ENCODE peak calls at places on chromosomes 3 and 15, in seven cellular contexts. One of them, this sample, is unnamed.

GRCh38 chr15:29970402-29970695 is 112.4 kb upstream of the GOLGA8J start:
- DNase-seq in LNCaP clone FGC: peak; percentile 18
- DNase-seq in cardiac fibroblast: peak; percentile 20
- DNase-seq in AG09309: no peak
- DNase-seq in HCT116: no peak
- DNase-seq in foreskin fibroblast: peak; percentile 18
- DNase-seq in HFF-Myc: no peak
- DNase-seq in this sample: no peak

GRCh38 chr15:57367556-57367955 is 8.7 kb upstream of the CGNL1 start:
- DNase-seq in LNCaP clone FGC: no peak
- DNase-seq in cardiac fibroblast: no peak
- DNase-seq in AG09309: no peak
- DNase-seq in HCT116: no peak
- DNase-seq in foreskin fibroblast: no peak
- DNase-seq in HFF-Myc: no peak
- DNase-seq in this sample: no peak

GRCh38 chr3:128784228-128784627 is 58.2 kb downstream of the RAB7A start:
- DNase-seq in LNCaP clone FGC: no peak
- DNase-seq in cardiac fibroblast: no peak
- DNase-seq in AG09309: no peak
- DNase-seq in HCT116: no peak
- DNase-seq in foreskin fibroblast: no peak
- DNase-seq in HFF-Myc: no peak
- DNase-seq in this sample: no peak

GRCh38 chr3:43076857-43077256 is 29.0 kb downstream of the POMGNT2 start:
- DNase-seq in LNCaP clone FGC: no peak
- DNase-seq in cardiac fibroblast: no peak
- DNase-seq in AG09309: no peak
- DNase-seq in HCT116: no peak
- DNase-seq in foreskin fibroblast: no peak
- DNase-seq in HFF-Myc: no peak
- DNase-seq in this sample: no peak

GRCh38 chr3:178117641-178118040 is 418.6 kb upstream of the KCNMB2 start:
- DNase-seq in LNCaP clone FGC: no peak
- DNase-seq in cardiac fibroblast: peak; percentile 29
- DNase-seq in AG09309: no peak
- DNase-seq in HCT116: no peak
- DNase-seq in foreskin fibroblast: peak; percentile 17
- DNase-seq in HFF-Myc: no peak
- DNase-seq in this sample: no peak

GRCh38 chr15:77982127-77982490 is 95.4 kb downstream of the TBC1D2B start:
- DNase-seq in LNCaP clone FGC: no peak
- DNase-seq in cardiac fibroblast: no peak
- DNase-seq in AG09309: no peak
- DNase-seq in HCT116: no peak
- DNase-seq in foreskin fibroblast: no peak
- DNase-seq in HFF-Myc: no peak
- DNase-seq in this sample: no peak

GRCh38 chr3:115961390-115961789 is 338.1 kb downstream of the GAP43 start:
- DNase-seq in LNCaP clone FGC: no peak
- DNase-seq in cardiac fibroblast: peak; percentile 5
- DNase-seq in AG09309: no peak
- DNase-seq in HCT116: no peak
- DNase-seq in foreskin fibroblast: peak; percentile 50
- DNase-seq in HFF-Myc: no peak
- DNase-seq in this sample: no peak

GRCh38 chr3:4722103-4722502 is 229.0 kb downstream of the ITPR1 start:
- DNase-seq in LNCaP clone FGC: no peak
- DNase-seq in cardiac fibroblast: peak; percentile 89
- DNase-seq in AG09309: peak; percentile 57
- DNase-seq in HCT116: peak; percentile 68
- DNase-seq in foreskin fibroblast: peak; percentile 51
- DNase-seq in HFF-Myc: no peak
- DNase-seq in this sample: peak; percentile 60

GRCh38 chr3:122957707-122958210 is 69.8 kb downstream of the SEMA5B start:
- DNase-seq in LNCaP clone FGC: no peak
- DNase-seq in cardiac fibroblast: no peak
- DNase-seq in AG09309: no peak
- DNase-seq in HCT116: no peak
- DNase-seq in foreskin fibroblast: no peak
- DNase-seq in HFF-Myc: no peak
- DNase-seq in this sample: no peak

GRCh38 chr15:78174398-78174797 is 25.2 kb downstream of the IDH3A start:
- DNase-seq in LNCaP clone FGC: no peak
- DNase-seq in cardiac fibroblast: no peak
- DNase-seq in AG09309: no peak
- DNase-seq in HCT116: no peak
- DNase-seq in foreskin fibroblast: no peak
- DNase-seq in HFF-Myc: no peak
- DNase-seq in this sample: no peak

GRCh38 chr3:179768080-179768479 is 115.2 kb downstream of the USP13 start:
- DNase-seq in LNCaP clone FGC: no peak
- DNase-seq in cardiac fibroblast: peak; percentile 68
- DNase-seq in AG09309: peak; percentile 42
- DNase-seq in HCT116: no peak
- DNase-seq in foreskin fibroblast: peak; percentile 88
- DNase-seq in HFF-Myc: peak; percentile 44
- DNase-seq in this sample: peak; percentile 70

GRCh38 chr15:73685981-73686380 is 1.8 kb downstream of the CD276 start:
- DNase-seq in LNCaP clone FGC: no peak
- DNase-seq in cardiac fibroblast: no peak
- DNase-seq in AG09309: no peak
- DNase-seq in HCT116: no peak
- DNase-seq in foreskin fibroblast: no peak
- DNase-seq in HFF-Myc: no peak
- DNase-seq in this sample: no peak

GRCh38 chr15:22874256-22874655 is 35.8 kb downstream of the NIPA2 start:
- DNase-seq in LNCaP clone FGC: no peak
- DNase-seq in cardiac fibroblast: no peak
- DNase-seq in AG09309: no peak
- DNase-seq in HCT116: no peak
- DNase-seq in foreskin fibroblast: no peak
- DNase-seq in HFF-Myc: no peak
- DNase-seq in this sample: no peak

GRCh38 chr15:94607176-94607654 is 375.9 kb downstream of the MCTP2 start:
- DNase-seq in LNCaP clone FGC: no peak
- DNase-seq in cardiac fibroblast: no peak
- DNase-seq in AG09309: no peak
- DNase-seq in HCT116: no peak
- DNase-seq in foreskin fibroblast: no peak
- DNase-seq in HFF-Myc: no peak
- DNase-seq in this sample: no peak

GRCh38 chr3:40043444-40043755 is 234.0 kb downstream of the MYRIP start:
- DNase-seq in LNCaP clone FGC: no peak
- DNase-seq in cardiac fibroblast: peak; percentile 70
- DNase-seq in AG09309: peak; percentile 50
- DNase-seq in HCT116: no peak
- DNase-seq in foreskin fibroblast: peak; percentile 95
- DNase-seq in HFF-Myc: peak; percentile 69
- DNase-seq in this sample: peak; percentile 87

GRCh38 chr15:64009241-64009640 is 37.0 kb downstream of the DAPK2 start:
- DNase-seq in LNCaP clone FGC: no peak
- DNase-seq in cardiac fibroblast: peak; percentile 29
- DNase-seq in AG09309: no peak
- DNase-seq in HCT116: no peak
- DNase-seq in foreskin fibroblast: peak; percentile 39
- DNase-seq in HFF-Myc: no peak
- DNase-seq in this sample: no peak

GRCh38 chr3:192727032-192727847 is at the start of gene FGF12:
- DNase-seq in LNCaP clone FGC: peak; percentile 80
- DNase-seq in cardiac fibroblast: peak; percentile 4
- DNase-seq in AG09309: no peak
- DNase-seq in HCT116: no peak
- DNase-seq in foreskin fibroblast: no peak
- DNase-seq in HFF-Myc: peak; percentile 2
- DNase-seq in this sample: peak; percentile 6

GRCh38 chr15:45704329-45705249 is 69.8 kb downstream of the SQOR start:
- DNase-seq in LNCaP clone FGC: no peak
- DNase-seq in cardiac fibroblast: peak; percentile 57
- DNase-seq in AG09309: no peak
- DNase-seq in HCT116: no peak
- DNase-seq in foreskin fibroblast: peak; percentile 58
- DNase-seq in HFF-Myc: peak; percentile 42
- DNase-seq in this sample: no peak

GRCh38 chr3:128075516-128076464 is 23.6 kb downstream of the SEC61A1 start:
- DNase-seq in LNCaP clone FGC: no peak
- DNase-seq in cardiac fibroblast: peak; percentile 86
- DNase-seq in AG09309: no peak
- DNase-seq in HCT116: peak; percentile 67
- DNase-seq in foreskin fibroblast: peak; percentile 96
- DNase-seq in HFF-Myc: peak; percentile 44
- DNase-seq in this sample: peak; percentile 70

GRCh38 chr3:73624363-73625123 is at the start of gene PDZRN3:
- DNase-seq in LNCaP clone FGC: no peak
- DNase-seq in cardiac fibroblast: peak; percentile 65
- DNase-seq in AG09309: no peak
- DNase-seq in HCT116: no peak
- DNase-seq in foreskin fibroblast: peak; percentile 95
- DNase-seq in HFF-Myc: peak; percentile 49
- DNase-seq in this sample: peak; percentile 55

DNA sequence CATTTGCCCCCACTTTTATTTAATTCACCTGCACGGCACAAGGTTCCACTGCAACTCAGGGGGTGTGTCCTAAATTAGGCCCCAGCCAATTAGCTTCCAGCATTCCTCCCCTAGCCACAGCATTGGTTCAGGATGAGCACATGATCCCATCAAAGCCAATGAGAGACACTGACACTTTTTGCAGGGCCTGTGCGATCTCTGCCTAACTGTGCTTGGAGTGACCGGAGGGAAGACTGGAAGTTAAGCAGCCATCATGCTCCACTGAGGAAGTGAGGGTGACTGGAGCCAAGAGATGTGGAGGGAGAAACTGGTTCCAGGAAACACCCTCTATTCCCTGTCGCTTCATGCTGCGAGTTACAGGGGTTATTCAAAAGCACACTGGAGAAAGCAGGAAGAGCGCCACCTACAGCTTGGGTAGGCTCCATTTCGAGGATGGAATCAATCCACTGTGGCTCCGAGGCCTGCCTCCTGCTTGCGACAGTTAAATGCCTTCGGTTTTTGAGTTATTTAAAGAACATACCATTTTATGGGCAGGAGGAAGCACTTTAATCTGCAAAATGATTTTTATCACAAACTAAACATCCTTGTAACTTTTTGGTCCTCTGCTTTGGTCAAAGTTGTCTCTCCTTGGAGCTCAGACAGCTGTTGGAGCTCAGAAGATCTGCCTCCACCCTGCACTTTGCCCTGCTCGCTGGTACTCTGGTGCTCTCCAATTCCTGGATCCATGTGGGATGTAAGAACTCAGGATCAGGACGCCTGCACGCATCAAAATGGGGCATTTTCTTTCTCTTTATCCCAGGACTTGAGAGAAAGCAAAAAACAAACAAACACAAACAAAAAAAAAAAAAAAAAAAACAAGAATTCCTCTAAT is 122.4 kb upstream of the WNT5A start:
- DNase-seq in LNCaP clone FGC: no peak
- DNase-seq in cardiac fibroblast: no peak
- DNase-seq in AG09309: no peak
- DNase-seq in HCT116: no peak
- DNase-seq in foreskin fibroblast: no peak
- DNase-seq in HFF-Myc: no peak
- DNase-seq in this sample: no peak
- TF ChIP-seq CTCF in LNCaP clone FGC: peak; percentile 34
- TF ChIP-seq CTCF in cardiac fibroblast: peak; percentile 19
- TF ChIP-seq CTCF in AG09309: no peak
- TF ChIP-seq CTCF in HCT116: no peak
- TF ChIP-seq CTCF in foreskin fibroblast: no peak
- TF ChIP-seq CTCF in HFF-Myc: peak; percentile 12
- TF ChIP-seq CTCF in this sample: no peak

GRCh38 chr15:101439920-101440319 is 49.6 kb downstream of the PCSK6 start:
- DNase-seq in LNCaP clone FGC: no peak
- DNase-seq in cardiac fibroblast: peak; percentile 75
- DNase-seq in AG09309: peak; percentile 59
- DNase-seq in HCT116: no peak
- DNase-seq in foreskin fibroblast: peak; percentile 79
- DNase-seq in HFF-Myc: no peak
- DNase-seq in this sample: no peak
- H3K4me3 ChIP-seq in LNCaP clone FGC: no peak overlapping the region
- H3K4me3 ChIP-seq in cardiac fibroblast: no peak overlapping the region
- H3K4me3 ChIP-seq in AG09309: peak overlapping the region; percentile 17
- H3K4me3 ChIP-seq in HCT116: no peak overlapping the region
- H3K4me3 ChIP-seq in foreskin fibroblast: peak overlapping the region; percentile 29
- H3K4me3 ChIP-seq in HFF-Myc: peak overlapping the region; percentile 32
- H3K4me3 ChIP-seq in this sample: no peak overlapping the region

DNA sequence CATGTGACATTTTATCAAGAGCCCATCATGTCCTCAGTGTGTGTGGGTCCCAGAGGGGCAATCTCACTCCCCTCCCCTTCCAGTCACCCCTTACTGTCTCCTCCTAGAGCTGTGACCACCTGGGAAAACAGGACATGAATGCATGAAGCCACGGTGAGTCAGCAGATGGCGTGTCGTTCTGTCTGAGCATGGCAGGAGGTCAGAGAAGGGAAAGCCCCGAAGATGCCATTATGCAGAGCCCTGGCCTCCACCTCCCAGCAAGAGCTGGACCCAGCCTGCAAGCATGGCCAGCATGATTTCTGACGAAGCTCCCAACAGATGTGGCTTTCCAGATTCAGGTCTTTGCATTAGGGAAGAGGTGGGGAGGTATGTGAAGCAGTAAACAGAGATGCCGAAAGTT is 118.4 kb downstream of the TLE3 start:
- DNase-seq in LNCaP clone FGC: no peak
- DNase-seq in cardiac fibroblast: peak; percentile 42
- DNase-seq in AG09309: no peak
- DNase-seq in HCT116: no peak
- DNase-seq in foreskin fibroblast: no peak
- DNase-seq in HFF-Myc: no peak
- DNase-seq in this sample: no peak
- TF ChIP-seq CTCF in LNCaP clone FGC: no peak
- TF ChIP-seq CTCF in cardiac fibroblast: no peak
- TF ChIP-seq CTCF in AG09309: no peak
- TF ChIP-seq CTCF in HCT116: no peak
- TF ChIP-seq CTCF in foreskin fibroblast: no peak
- TF ChIP-seq CTCF in HFF-Myc: no peak
- TF ChIP-seq CTCF in this sample: no peak

DNA sequence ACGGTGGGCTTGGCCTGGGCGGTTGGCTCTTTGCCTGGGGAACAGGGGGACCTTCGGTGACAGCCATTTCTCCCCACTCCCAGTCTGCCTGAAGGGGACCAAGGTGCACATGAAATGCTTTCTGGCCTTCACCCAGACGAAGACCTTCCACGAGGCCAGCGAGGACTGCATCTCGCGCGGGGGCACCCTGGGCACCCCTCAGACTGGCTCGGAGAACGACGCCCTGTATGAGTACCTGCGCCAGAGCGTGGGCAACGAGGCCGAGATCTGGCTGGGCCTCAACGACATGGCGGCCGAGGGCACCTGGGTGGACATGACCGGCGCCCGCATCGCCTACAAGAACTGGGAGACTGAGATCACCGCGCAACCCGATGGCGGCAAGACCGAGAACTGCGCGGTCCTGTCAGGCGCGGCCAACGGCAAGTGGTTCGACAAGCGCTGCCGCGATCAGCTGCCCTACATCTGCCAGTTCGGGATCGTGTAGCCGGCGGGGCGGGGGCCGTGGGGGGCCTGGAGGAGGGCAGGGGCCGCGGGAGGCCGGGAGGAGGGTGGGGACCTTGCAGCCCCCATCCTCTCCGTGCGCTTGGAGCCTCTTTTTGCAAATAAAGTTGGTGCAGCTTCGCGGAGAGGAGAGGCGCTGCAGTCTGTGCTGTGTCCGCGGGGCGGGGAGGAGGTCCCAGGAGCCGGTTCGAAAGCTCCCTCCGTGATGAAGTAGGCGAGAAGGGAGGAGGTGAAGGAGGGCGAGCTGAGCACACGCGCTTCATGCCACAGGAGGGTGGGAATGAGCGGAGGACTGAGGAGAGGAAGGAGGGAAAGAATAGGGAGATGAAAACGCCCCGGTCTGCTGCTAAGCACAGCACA is 9.6 kb downstream of the CLEC3B start:
- DNase-seq in LNCaP clone FGC: no peak
- DNase-seq in cardiac fibroblast: peak; percentile 31
- DNase-seq in AG09309: no peak
- DNase-seq in HCT116: no peak
- DNase-seq in foreskin fibroblast: peak; percentile 80
- DNase-seq in HFF-Myc: no peak
- DNase-seq in this sample: no peak
- H3K4me3 ChIP-seq in LNCaP clone FGC: no peak overlapping the region
- H3K4me3 ChIP-seq in cardiac fibroblast: peak overlapping the region; percentile 21
- H3K4me3 ChIP-seq in AG09309: peak overlapping the region; percentile 17
- H3K4me3 ChIP-seq in HCT116: no peak overlapping the region
- H3K4me3 ChIP-seq in foreskin fibroblast: peak overlapping the region; percentile 20
- H3K4me3 ChIP-seq in HFF-Myc: peak overlapping the region; percentile 11
- H3K4me3 ChIP-seq in this sample: peak overlapping the region; percentile 30